ENCODE peak calls at places on chromosomes 1 and 21, in six cellular contexts. Q, Y, N, F, R and U are unnamed samples.

GRCh38 chr21:46323227-46323709 is 402 bp downstream of the C21orf58 start:
- DNase-seq in Q (no peak), N (no peak), F (no peak), R (no peak), Y (no peak), U (peak; percentile 74)

GRCh38 chr21:33858672-33859372 is 56.8 kb downstream of the ATP5PO start:
- DNase-seq in Y (no peak), F (no peak), N (no peak), Q (no peak), R (no peak), U (peak; percentile 46)

GRCh38 chr1:53327183-53327941 is 508 bp downstream of the LRP8 start:
- DNase-seq in F (peak; percentile 90), R (peak; percentile 23), Y (no peak), N (peak; percentile 27), Q (peak; percentile 31), U (no peak)

GRCh38 chr21:42921912-42922311 is 3.5 kb downstream of the ERVH48-1 start:
- DNase-seq in N (no peak), Y (no peak), R (no peak), F (no peak), Q (no peak), U (no peak)

GRCh38 chr1:85321237-85321964 is 45.0 kb upstream of the BCL10 start:
- DNase-seq in Q (peak; percentile 46), F (no peak), N (no peak), R (no peak), Y (peak; percentile 69), U (no peak)

GRCh38 chr1:184890539-184890973 is 83.8 kb downstream of the NIBAN1 start:
- DNase-seq in Q (peak; percentile 72), N (no peak), F (no peak), Y (no peak), R (no peak), U (no peak)

GRCh38 chr21:35400233-35400939 is 351.3 kb upstream of the RUNX1 start:
- DNase-seq in Y (no peak), N (no peak), R (peak; percentile 5), Q (peak; percentile 81), F (no peak), U (no peak)

GRCh38 chr1:52569333-52570265 is 16.7 kb upstream of the TUT4 start:
- DNase-seq in R (no peak), Q (no peak), F (no peak), N (no peak), Y (no peak), U (no peak)

DNA sequence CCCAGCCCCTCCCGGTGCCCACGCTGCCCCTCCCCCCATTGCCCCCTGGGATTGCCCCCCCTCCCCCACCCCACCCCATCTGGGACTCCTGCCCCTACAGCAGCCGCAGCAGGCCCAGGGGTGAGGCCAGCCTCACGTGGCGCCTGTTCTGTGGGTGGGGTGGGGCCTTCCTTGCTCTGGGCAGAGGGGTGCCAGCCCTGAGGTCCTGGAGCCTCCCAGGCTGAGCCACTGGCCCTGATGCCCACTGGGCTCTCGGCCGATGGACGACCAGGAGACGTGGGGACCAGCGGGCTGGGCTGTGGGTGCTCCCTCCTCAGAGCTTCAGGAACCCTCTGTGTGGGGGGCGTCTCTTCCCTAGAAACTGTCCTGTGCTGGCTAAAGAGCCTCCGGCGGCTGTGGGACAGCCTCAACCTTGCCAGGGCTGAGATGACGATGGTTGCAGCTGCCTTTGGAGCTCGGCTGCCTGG is 5.8 kb upstream of the C1orf159 start:
- DNase-seq in R (no peak), Q (no peak), Y (no peak), F (peak; percentile 72), N (no peak), U (peak; percentile 58)
- H3K4me1 ChIP-seq in R (peaks cover 4% of the 10 kb centered on the region), Q (no peaks in the 10 kb centered on the region), Y (peaks cover 10% of the 10 kb centered on the region), F (peaks cover 22% of the 10 kb centered on the region), N (peaks cover 3% of the 10 kb centered on the region), U (peaks cover 11% of the 10 kb centered on the region)

GRCh38 chr1:26531651-26532131 is 2.1 kb downstream of the RPS6KA1 start:
- DNase-seq in N (no peak), R (no peak), Q (no peak), F (no peak), Y (no peak), U (no peak)
- H3K4me3 ChIP-seq in N (no peak overlapping the region), R (peak overlapping the region; percentile 58), Q (no peak overlapping the region), F (peak overlapping the region; percentile 73), Y (no peak overlapping the region), U (no peak overlapping the region)

GRCh38 chr1:110007045-110007444 is 22.5 kb downstream of the AHCYL1 start:
- DNase-seq in Y (no peak), R (no peak), F (no peak), N (no peak), Q (no peak), U (no peak)
- H3K4me1 ChIP-seq in Y (peaks cover 53% of the 10 kb centered on the region), R (peaks cover 49% of the 10 kb centered on the region), F (peaks cover 44% of the 10 kb centered on the region), N (no peaks in the 10 kb centered on the region), Q (peaks cover 47% of the 10 kb centered on the region), U (peaks cover 53% of the 10 kb centered on the region)

DNA sequence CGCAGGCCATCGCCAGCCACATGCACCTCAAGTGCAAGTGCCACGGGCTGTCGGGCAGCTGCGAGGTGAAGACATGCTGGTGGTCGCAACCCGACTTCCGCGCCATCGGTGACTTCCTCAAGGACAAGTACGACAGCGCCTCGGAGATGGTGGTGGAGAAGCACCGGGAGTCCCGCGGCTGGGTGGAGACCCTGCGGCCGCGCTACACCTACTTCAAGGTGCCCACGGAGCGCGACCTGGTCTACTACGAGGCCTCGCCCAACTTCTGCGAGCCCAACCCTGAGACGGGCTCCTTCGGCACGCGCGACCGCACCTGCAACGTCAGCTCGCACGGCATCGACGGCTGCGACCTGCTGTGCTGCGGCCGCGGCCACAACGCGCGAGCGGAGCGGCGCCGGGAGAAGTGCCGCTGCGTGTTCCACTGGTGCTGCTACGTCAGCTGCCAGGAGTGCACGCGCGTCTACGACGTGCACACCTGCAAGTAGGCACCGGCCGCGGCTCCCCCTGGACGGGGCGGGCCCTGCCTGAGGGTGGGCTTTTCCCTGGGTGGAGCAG is 23.4 kb upstream of the ARF1 start:
- DNase-seq in F (peak; percentile 83), N (peak; percentile 8), R (no peak), Y (no peak), Q (no peak), U (no peak)
- H3K4me3 ChIP-seq in F (peak overlapping the region; percentile 32), N (no peak overlapping the region), R (peak overlapping the region; percentile 59), Y (no peak overlapping the region), Q (no peak overlapping the region), U (no peak overlapping the region)

DNA sequence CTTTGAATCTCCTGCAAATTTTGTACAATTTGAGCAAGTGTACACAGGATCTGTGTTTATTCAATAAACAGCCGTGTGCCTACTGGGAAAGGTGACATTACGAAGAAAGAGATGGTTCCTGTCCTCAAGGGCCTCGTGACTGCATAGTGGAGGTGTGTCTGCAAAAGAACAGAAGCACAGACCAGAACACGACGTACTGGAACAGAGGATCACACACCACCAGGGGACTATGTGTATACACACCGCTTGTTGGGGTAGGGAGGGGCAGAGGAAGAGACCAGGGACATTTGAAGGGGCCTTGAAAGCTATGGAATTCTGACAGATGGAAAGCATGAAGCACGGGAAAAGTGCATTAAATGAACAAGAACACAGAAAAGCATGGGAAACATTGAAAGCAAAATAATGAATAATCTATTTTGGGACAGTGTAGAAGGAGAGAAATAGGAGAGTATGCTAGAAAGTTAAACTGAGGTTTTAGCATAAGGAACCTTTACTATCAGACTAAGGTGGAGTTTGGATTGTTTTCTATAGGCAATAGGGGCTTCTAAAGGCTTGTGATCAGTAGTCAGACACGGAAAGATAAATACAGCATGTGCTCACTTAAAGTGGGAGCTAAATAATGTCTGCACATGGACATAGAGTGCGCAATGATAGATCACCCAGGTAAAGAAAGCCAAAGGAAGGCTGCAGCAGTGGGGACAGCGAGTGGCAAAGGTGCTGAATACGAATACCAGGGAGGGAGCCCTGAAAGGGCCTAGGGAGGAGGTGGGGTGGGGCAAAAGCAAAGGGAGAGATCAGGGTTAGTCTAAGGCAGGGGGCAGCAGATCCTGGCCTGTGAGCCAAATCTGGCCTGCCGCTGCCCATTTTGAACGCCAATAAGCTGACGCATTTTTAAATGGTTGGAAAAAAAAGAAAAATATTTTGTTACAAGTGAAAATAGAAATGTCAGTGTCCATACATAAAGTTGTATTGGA is 11.0 kb downstream of the JAK1 start:
- DNase-seq in Q (no peak), Y (no peak), N (no peak), F (peak; percentile 38), R (no peak), U (no peak)
- H3K4me1 ChIP-seq in Q (no peaks in the 10 kb centered on the region), Y (no peaks in the 10 kb centered on the region), N (peaks cover 5% of the 10 kb centered on the region), F (peaks cover 99% of the 10 kb centered on the region), R (peaks cover 85% of the 10 kb centered on the region), U (peaks cover 54% of the 10 kb centered on the region)

GRCh38 chr1:16354619-16355018 is 2.3 kb upstream of the FBXO42 start:
- DNase-seq in F (no peak), Q (no peak), R (no peak), N (no peak), Y (no peak), U (peak; percentile 40)

GRCh38 chr1:16351449-16351993 is 759 bp downstream of the FBXO42 start:
- DNase-seq in Q (peak; percentile 54), R (no peak), N (no peak), Y (no peak), F (no peak), U (peak; percentile 63)

GRCh38 chr1:16351994-16352841 is at the start of gene FBXO42:
- DNase-seq in F (peak; percentile 97), N (peak; percentile 93), Y (peak; percentile 94), R (peak; percentile 68), Q (peak; percentile 95), U (peak; percentile 95)

GRCh38 chr1:16349847-16350406 is 2.4 kb downstream of the FBXO42 start:
- DNase-seq in N (no peak), Q (no peak), R (no peak), Y (no peak), F (no peak), U (no peak)

GRCh38 chr1:16352842-16353535 is 709 bp upstream of the FBXO42 start:
- DNase-seq in R (no peak), Q (no peak), N (no peak), Y (no peak), F (no peak), U (peak; percentile 35)
- H3K4me3 ChIP-seq in R (peak overlapping the region; percentile 82), Q (peak overlapping the region; percentile 76), N (peak overlapping the region; percentile 86), Y (peak overlapping the region; percentile 88), F (peak overlapping the region; percentile 78), U (peak overlapping the region; percentile 68)

GRCh38 chr1:9344426-9345200 is 51.9 kb downstream of the SPSB1 start:
- DNase-seq in Y (no peak), N (no peak), F (no peak), Q (no peak), R (no peak), U (no peak)

GRCh38 chr1:9345471-9345870 is 52.8 kb downstream of the SPSB1 start:
- DNase-seq in R (no peak), F (no peak), Q (no peak), Y (no peak), N (no peak), U (no peak)

GRCh38 chr1:9349331-9349851 is 56.7 kb downstream of the SPSB1 start:
- DNase-seq in Q (no peak), N (no peak), Y (no peak), R (no peak), F (no peak), U (no peak)

GRCh38 chr1:9345922-9346321 is 53.2 kb downstream of the SPSB1 start:
- DNase-seq in R (no peak), Y (no peak), Q (no peak), F (no peak), N (no peak), U (no peak)

GRCh38 chr1:9346566-9346965 is 53.9 kb downstream of the SPSB1 start:
- DNase-seq in R (no peak), F (no peak), Y (no peak), Q (no peak), N (no peak), U (no peak)
- H3K4me1 ChIP-seq in R (peaks cover 22% of the 10 kb centered on the region), F (peaks cover 10% of the 10 kb centered on the region), Y (peaks cover 25% of the 10 kb centered on the region), Q (no peaks in the 10 kb centered on the region), N (peaks cover 31% of the 10 kb centered on the region), U (no peaks in the 10 kb centered on the region)